ENCODE peak calls at places on chromosomes 3 and 15, in ten cellular contexts. L, G, Z, Q, U, D, B, S, Y and H are unnamed samples.

GRCh38 chr3:50323614-50324199 is 1.2 kb upstream of the HYAL2 start:
- DNase-seq in L (no peak), Q (no peak), B (no peak), D (no peak), Y (no peak), S (no peak), Z (no peak), G (no peak), U (no peak), H (no peak)

GRCh38 chr15:34993877-34994276 is 5.8 kb upstream of the ZNF770 start:
- DNase-seq in L (no peak), S (no peak), Q (no peak), Y (no peak), G (no peak), D (no peak), B (no peak), U (no peak), Z (no peak), H (no peak)

GRCh38 chr15:33839540-33839939 is 128.8 kb upstream of the CHRM5 start:
- DNase-seq in D (no peak), Y (no peak), B (no peak), Z (no peak), G (no peak), S (no peak), U (no peak), L (no peak), Q (no peak), H (no peak)

GRCh38 chr3:144877356-144877755 is 905.7 kb downstream of the DIPK2A start:
- DNase-seq in Q (no peak), Y (no peak), G (no peak), D (no peak), L (no peak), Z (no peak), B (no peak), U (no peak), S (no peak), H (no peak)

GRCh38 chr15:62998262-62998909 is 44.2 kb upstream of the TPM1 start:
- DNase-seq in Z (no peak), U (no peak), G (no peak), B (no peak), S (no peak), Q (no peak), D (no peak), L (no peak), Y (no peak), H (no peak)

GRCh38 chr15:66147440-66147839 is 106.1 kb downstream of the MEGF11 start:
- DNase-seq in D (no peak), S (no peak), Y (peak; percentile 56), Z (no peak), U (no peak), B (no peak), G (no peak), Q (no peak), L (no peak), H (no peak)

GRCh38 chr3:129224984-129225393 is 24.4 kb upstream of the COPG1 start:
- DNase-seq in L (peak; percentile 83), Y (peak; percentile 87), D (no peak), G (no peak), Q (no peak), B (peak; percentile 68), Z (peak; percentile 79), S (peak; percentile 53), U (peak; percentile 80), H (no peak)

GRCh38 chr15:52464478-52464877 is 64.2 kb downstream of the MYO5A start:
- DNase-seq in L (no peak), Y (no peak), S (no peak), B (no peak), D (no peak), Z (no peak), Q (no peak), G (no peak), U (no peak), H (no peak)

GRCh38 chr3:139737682-139738361 is 60.0 kb upstream of the NMNAT3 start:
- DNase-seq in D (no peak), G (no peak), U (no peak), Q (no peak), B (no peak), L (no peak), Y (no peak), S (no peak), Z (no peak), H (no peak)

GRCh38 chr15:85331666-85332261 is 48.6 kb upstream of the AKAP13 start:
- DNase-seq in Z (no peak), B (no peak), S (no peak), U (no peak), Y (no peak), Q (no peak), G (no peak), L (no peak), D (no peak), H (no peak)

GRCh38 chr3:127216415-127217261 is 23.7 kb downstream of the PRR23E start:
- DNase-seq in Y (no peak), S (no peak), U (no peak), D (peak; percentile 13), G (no peak), L (no peak), Z (no peak), B (no peak), Q (no peak), H (no peak)

GRCh38 chr3:96986241-96986640 is 171.8 kb downstream of the EPHA6 start:
- DNase-seq in Q (no peak), S (peak; percentile 45), G (no peak), Z (no peak), L (no peak), Y (no peak), U (no peak), D (no peak), B (no peak), H (no peak)

GRCh38 chr15:46703352-46703861 is 1013.9 kb upstream of the SEMA6D start:
- DNase-seq in U (no peak), Y (no peak), L (no peak), D (no peak), Q (no peak), S (no peak), B (no peak), G (no peak), Z (no peak), H (no peak)

GRCh38 chr15:31016446-31016915 is 25.1 kb upstream of the MTMR10 start:
- DNase-seq in U (no peak), G (no peak), D (no peak), L (no peak), S (peak; percentile 12), Y (no peak), B (no peak), Q (no peak), Z (peak; percentile 86), H (no peak)

GRCh38 chr3:61353353-61353752 is 102.1 kb upstream of the FHIT start:
- DNase-seq in Z (no peak), D (no peak), U (no peak), Q (no peak), S (no peak), B (peak; percentile 38), G (no peak), L (no peak), Y (no peak), H (no peak)

GRCh38 chr15:62786123-62786825 is 256.3 kb upstream of the TPM1 start:
- DNase-seq in Y (no peak), U (no peak), S (no peak), D (no peak), G (no peak), Z (no peak), Q (no peak), B (no peak), L (no peak), H (no peak)